ENCODE peak calls at places on chromosomes 1 and 21, in ten cellular contexts. W is Panc1; Y is body of pancreas; Z is substantia nigra; H is stimulated activated CD4-positive, alpha-beta T cell treated with anti-CD3 and anti-CD28 coated beads, TNF-alpha, amount 100 ng/mL, for 24 hours; B is SHP77; C is neural progenitor cell; G is NCI-H1436; O is H54; M is T47D. S is an unnamed sample.

GRCh38 chr1:235586992-235587391 is 62.6 kb downstream of the GNG4 start:
- DNase-seq in W (no peak), Y (no peak), Z (no peak), H (no peak), B (no peak), C (no peak), G (no peak), O (no peak), M (no peak), S (no peak)

GRCh38 chr1:59199734-59200376 is 97.0 kb upstream of the FGGY start:
- DNase-seq in W (no peak), Y (peak), Z (no peak), H (no peak), B (peak), C (no peak), G (no peak), O (no peak), M (no peak), S (no peak)

GRCh38 chr1:59994302-59995198 is 68.0 kb upstream of the CYP2J2 start:
- DNase-seq in W (no peak), Y (no peak), Z (no peak), H (no peak), B (no peak), C (no peak), G (no peak), O (no peak), M (no peak), S (no peak)

GRCh38 chr1:62306065-62306464 is 13.2 kb downstream of the KANK4 start:
- DNase-seq in W (no peak), Y (no peak), Z (no peak), H (no peak), B (no peak), C (no peak), G (no peak), O (no peak), M (no peak), S (no peak)

GRCh38 chr1:48236716-48237470 is 14.4 kb downstream of the SLC5A9 start:
- DNase-seq in W (peak), Y (no peak), Z (no peak), H (no peak), B (no peak), C (peak), G (peak), O (no peak), M (peak), S (peak)

GRCh38 chr1:226643701-226644540 is 95.2 kb downstream of the ITPKB start:
- DNase-seq in W (no peak), Y (no peak), Z (no peak), H (no peak), B (no peak), C (no peak), G (no peak), O (no peak), M (no peak), S (no peak)

GRCh38 chr1:58206749-58207148 is 339.8 kb downstream of the OMA1 start:
- DNase-seq in W (no peak), Y (no peak), Z (no peak), H (no peak), B (no peak), C (no peak), G (no peak), O (no peak), M (no peak), S (no peak)

GRCh38 chr1:69076631-69077030 is 491.1 kb upstream of the LRRC7 start:
- DNase-seq in W (no peak), Y (no peak), Z (no peak), H (no peak), B (no peak), C (peak), G (no peak), O (no peak), M (no peak), S (no peak)

GRCh38 chr1:119008483-119009299 is 20.5 kb upstream of the TBX15 start:
- DNase-seq in W (peak), Y (peak), Z (no peak), H (no peak), B (no peak), C (peak), G (no peak), O (peak), M (peak), S (peak)

GRCh38 chr21:29205009-29205408 is 74.6 kb downstream of the MAP3K7CL start:
- DNase-seq in W (no peak), Y (no peak), Z (no peak), H (no peak), B (no peak), C (no peak), G (no peak), O (no peak), M (no peak), S (no peak)

S was measured in endothelial cell of umbilical vein.